ENCODE peak calls at places on chromosomes 12 and 14, in six cellular contexts. J is WERI-Rb-1, G is uterus, F is heart left ventricle, N is kidney, Y is epithelial cell of esophagus. I is an unnamed sample.

GRCh38 chr12:57793920-57794319 is 11.3 kb downstream of the TSFM start:
- DNase-seq in J (no peak), G (no peak), F (no peak), N (no peak), Y (peak; percentile 94), I (peak; percentile 46)

GRCh38 chr12:57389033-57389432 is 41.8 kb downstream of the R3HDM2 start:
- DNase-seq in J (no peak), G (no peak), F (no peak), N (no peak), Y (peak; percentile 85), I (peak; percentile 63)

GRCh38 chr12:39383064-39383552 is 59.8 kb downstream of the KIF21A start:
- DNase-seq in J (no peak), G (no peak), F (no peak), N (no peak), Y (no peak), I (no peak)

GRCh38 chr14:51357250-51357649 is 117.2 kb downstream of the TMX1 start:
- DNase-seq in J (no peak), G (no peak), F (no peak), N (no peak), Y (peak; percentile 56), I (no peak)

GRCh38 chr12:17108877-17109520 is 503.0 kb upstream of the LMO3 start:
- DNase-seq in J (no peak), G (no peak), F (no peak), N (no peak), Y (peak; percentile 38), I (no peak)

GRCh38 chr12:116881325-116881866 is at the start of gene HRK:
- DNase-seq in J (peak; percentile 37), G (no peak), F (no peak), N (no peak), Y (peak; percentile 12), I (no peak)

GRCh38 chr12:10562306-10562933 is 51.0 kb downstream of the MAGOHB start:
- DNase-seq in J (no peak), G (no peak), F (no peak), N (no peak), Y (peak; percentile 65), I (no peak)

GRCh38 chr14:48665077-48665784 is 920.9 kb downstream of the RPS29 start:
- DNase-seq in J (no peak), G (no peak), F (no peak), N (no peak), Y (no peak), I (no peak)

GRCh38 chr14:44316647-44317432 is 190.2 kb downstream of the FSCB start:
- DNase-seq in J (no peak), G (no peak), F (no peak), N (no peak), Y (peak; percentile 97), I (no peak)

GRCh38 chr12:102169922-102170698 is 27.5 kb downstream of the PMCH start:
- DNase-seq in J (peak; percentile 11), G (no peak), F (no peak), N (no peak), Y (peak; percentile 54), I (no peak)

GRCh38 chr12:109165599-109165998 is 49.2 kb downstream of the ACACB start:
- DNase-seq in J (no peak), G (no peak), F (no peak), N (no peak), Y (peak; percentile 52), I (no peak)

GRCh38 chr12:12086331-12086730 is 15.6 kb downstream of the BCL2L14 start:
- DNase-seq in J (no peak), G (no peak), F (no peak), N (no peak), Y (no peak), I (no peak)

GRCh38 chr12:12087693-12088034 is 16.9 kb downstream of the BCL2L14 start:
- DNase-seq in J (no peak), G (no peak), F (no peak), N (no peak), Y (no peak), I (no peak)

GRCh38 chr12:12088761-12089160 is 18.0 kb downstream of the BCL2L14 start:
- DNase-seq in J (no peak), G (no peak), F (no peak), N (no peak), Y (no peak), I (no peak)

GRCh38 chr12:12088147-12088546 is 17.4 kb downstream of the BCL2L14 start:
- DNase-seq in J (no peak), G (no peak), F (no peak), N (no peak), Y (no peak), I (no peak)

GRCh38 chr12:12086975-12087692 is 16.4 kb downstream of the BCL2L14 start:
- DNase-seq in J (no peak), G (no peak), F (no peak), N (no peak), Y (no peak), I (no peak)
- H3K4me3 ChIP-seq in J (no peak overlapping the region), G (no peak overlapping the region), F (no peak overlapping the region), N (no peak overlapping the region), Y (no peak overlapping the region), I (no peak overlapping the region)

GRCh38 chr14:103014466-103015319 is 42.7 kb downstream of the CDC42BPB start:
- DNase-seq in J (no peak), G (no peak), F (no peak), N (no peak), Y (peak; percentile 66), I (no peak)
- TF ChIP-seq CTCF in J (no peak), G (no peak), F (no peak), N (no peak), Y (no peak), I (no peak)

GRCh38 chr12:75870878-75871277 is 160.7 kb downstream of the PHLDA1 start:
- DNase-seq in J (no peak), G (no peak), F (no peak), N (no peak), Y (no peak), I (no peak)

GRCh38 chr12:75865315-75865714 is 166.3 kb downstream of the PHLDA1 start:
- DNase-seq in J (no peak), G (no peak), F (no peak), N (no peak), Y (no peak), I (no peak)

GRCh38 chr12:75872762-75873161 is 158.8 kb downstream of the PHLDA1 start:
- DNase-seq in J (no peak), G (no peak), F (no peak), N (no peak), Y (no peak), I (no peak)

GRCh38 chr12:75863475-75863874 is 168.1 kb downstream of the PHLDA1 start:
- DNase-seq in J (no peak), G (no peak), F (no peak), N (no peak), Y (peak; percentile 70), I (no peak)

DNA sequence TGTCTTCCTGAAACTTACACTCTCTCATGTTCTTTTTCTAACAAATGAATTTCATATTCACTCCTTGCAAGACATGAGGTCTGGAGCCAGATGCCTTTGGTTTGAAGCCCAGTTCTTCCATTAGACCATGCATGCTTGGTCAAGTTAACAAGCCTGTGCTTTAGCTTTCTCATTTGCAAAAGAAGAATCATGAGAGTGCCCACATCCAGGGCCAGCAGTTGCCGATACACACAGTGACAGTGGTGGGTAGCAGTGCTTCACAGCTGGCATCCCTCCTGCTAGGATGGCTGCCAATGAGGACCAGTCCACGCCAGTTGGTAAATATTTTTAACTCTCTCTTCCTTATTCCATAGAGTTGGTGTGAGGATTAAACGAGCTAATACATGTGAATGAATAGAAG is 163.1 kb downstream of the PHLDA1 start:
- DNase-seq in J (no peak), G (no peak), F (peak; percentile 45), N (no peak), Y (no peak), I (no peak)
- H3K4me3 ChIP-seq in J (no peak overlapping the region), G (no peak overlapping the region), F (no peak overlapping the region), N (no peak overlapping the region), Y (no peak overlapping the region), I (no peak overlapping the region)

DNA sequence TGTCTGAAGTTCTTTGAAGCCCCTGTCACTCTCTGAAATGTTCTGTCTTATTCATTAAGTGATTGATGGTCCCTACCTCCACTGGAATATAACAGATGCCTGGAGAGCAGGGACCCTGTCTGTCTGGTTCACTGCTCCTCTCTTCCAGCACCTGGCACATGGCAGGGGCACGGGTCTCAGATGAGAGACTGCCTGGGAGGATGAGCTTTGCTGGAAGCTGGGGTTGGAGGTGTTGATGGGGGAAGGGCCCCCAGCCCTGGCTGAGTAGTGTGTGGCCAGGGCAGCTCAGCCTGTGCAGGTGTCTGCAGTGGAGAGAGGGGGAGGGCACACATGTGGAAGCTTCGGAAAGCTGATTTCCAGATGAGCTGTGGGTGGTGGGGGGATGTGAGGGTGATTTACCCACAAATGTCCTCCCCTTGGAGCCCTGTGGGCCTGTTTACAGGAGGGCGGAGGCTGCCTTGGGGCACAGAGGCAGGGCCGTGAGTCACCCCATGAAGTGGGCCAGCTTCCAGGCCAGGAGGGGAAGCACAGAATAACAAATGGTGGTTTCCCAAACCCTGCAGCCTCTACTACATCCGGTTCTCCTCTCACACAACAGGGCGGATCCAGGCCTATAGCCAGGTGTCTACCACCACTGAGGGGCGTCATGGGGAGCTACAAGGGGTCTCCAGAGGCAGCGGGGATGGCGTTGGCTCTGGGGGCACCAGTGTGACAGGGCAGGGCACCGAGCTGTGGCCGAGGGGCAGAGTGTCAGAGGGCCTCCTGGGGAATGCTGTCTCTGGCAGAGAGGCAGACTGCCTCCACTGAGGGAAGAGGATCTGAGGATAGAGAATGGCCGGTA is 11.0 kb downstream of the KRT7 start:
- DNase-seq in J (no peak), G (peak; percentile 67), F (peak; percentile 57), N (peak; percentile 96), Y (peak; percentile 95), I (peak; percentile 90)
- TF ChIP-seq CTCF in J (no peak), G (no peak), F (no peak), N (no peak), Y (no peak), I (no peak)

GRCh38 chr12:31890295-31891285 is 68.6 kb upstream of the RESF1 start:
- DNase-seq in J (no peak), G (no peak), F (no peak), N (no peak), Y (no peak), I (no peak)

GRCh38 chr12:31887109-31887811 is 72.0 kb upstream of the RESF1 start:
- DNase-seq in J (no peak), G (no peak), F (no peak), N (no peak), Y (no peak), I (no peak)
- H3K4me3 ChIP-seq in J (no peak overlapping the region), G (no peak overlapping the region), F (no peak overlapping the region), N (no peak overlapping the region), Y (no peak overlapping the region), I (no peak overlapping the region)

DNA sequence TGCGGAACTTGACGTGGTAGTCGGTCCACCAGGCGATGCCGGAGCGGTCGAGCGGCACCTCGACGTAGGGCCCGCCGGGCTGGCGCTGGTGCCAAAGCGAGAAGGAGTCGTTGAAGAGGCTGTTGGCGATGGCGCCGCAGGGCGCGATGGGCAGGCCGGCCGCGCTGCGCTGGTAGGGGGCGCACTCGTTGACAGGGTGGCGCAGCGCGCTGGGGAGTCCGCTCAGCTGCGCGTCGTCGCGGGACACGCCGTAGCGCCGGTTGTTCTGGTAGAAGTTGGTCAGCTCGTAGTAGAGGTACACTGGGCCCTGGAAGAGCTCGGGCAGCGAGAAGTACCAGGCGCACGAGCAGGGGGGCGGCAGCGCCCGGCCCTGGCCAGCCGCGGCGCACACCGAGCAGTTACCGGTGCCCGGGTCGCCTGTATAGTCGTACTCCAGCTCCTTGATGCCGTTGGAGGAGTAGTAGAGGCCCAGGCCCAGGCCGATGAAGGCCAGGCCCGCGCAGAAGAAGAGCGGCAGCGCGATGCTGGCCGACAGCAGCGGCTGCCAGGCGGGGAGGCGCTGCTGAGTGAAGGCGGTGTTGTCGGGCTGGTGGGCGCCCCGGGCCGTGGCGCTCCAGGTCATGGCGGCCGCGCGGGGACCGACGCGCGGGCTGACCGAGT is 482 bp downstream of the TMEM30B start:
- DNase-seq in J (no peak), G (peak; percentile 22), F (peak; percentile 56), N (peak; percentile 90), Y (peak; percentile 82), I (no peak)
- TF ChIP-seq CTCF in J (no peak), G (peak; percentile 13), F (peak; percentile 64), N (peak; percentile 40), Y (no peak), I (peak; percentile 14)

I was measured in BJ.